ENCODE peak calls at places on chromosome 6, in six cellular contexts. Q is GM12864, L is GM06990, E is transverse colon, I is bronchial epithelial cell, X is endothelial cell. S is an unnamed sample.

GRCh38 chr6:44067073-44067759 is 60.0 kb downstream of the MRPL14 start:
- DNase-seq in X (peak; percentile 36), E (no peak), L (no peak), I (no peak), Q (no peak), S (no peak)

GRCh38 chr6:340991-341827 is 48.9 kb downstream of the DUSP22 start:
- DNase-seq in Q (no peak), L (no peak), X (no peak), I (no peak), E (peak; percentile 62), S (no peak)

GRCh38 chr6:143018955-143019354 is 41.7 kb upstream of the AIG1 start:
- DNase-seq in Q (no peak), X (no peak), E (no peak), L (no peak), I (no peak), S (no peak)

GRCh38 chr6:52691718-52692117 is 20.8 kb downstream of the TMEM14A start:
- DNase-seq in L (no peak), Q (no peak), E (no peak), X (no peak), I (peak; percentile 25), S (no peak)

GRCh38 chr6:13307508-13307995 is 20.8 kb downstream of the TBC1D7 start:
- DNase-seq in I (peak; percentile 99), L (no peak), Q (no peak), E (no peak), X (no peak), S (no peak)

GRCh38 chr6:54264581-54265272 is 43.5 kb upstream of the TINAG start:
- DNase-seq in L (no peak), I (no peak), X (no peak), Q (no peak), E (no peak), S (no peak)

GRCh38 chr6:18269253-18269652 is 4.9 kb upstream of the DEK start:
- DNase-seq in E (no peak), L (no peak), X (no peak), Q (no peak), I (peak; percentile 21), S (no peak)

GRCh38 chr6:7910654-7911344 is at the start of gene TXNDC5:
- DNase-seq in L (peak; percentile 83), I (peak; percentile 33), X (peak; percentile 74), E (peak; percentile 86), Q (no peak), S (peak; percentile 69)

GRCh38 chr6:42406296-42407280 is 45.1 kb downstream of the TRERF1 start:
- DNase-seq in L (no peak), Q (no peak), E (no peak), X (no peak), I (no peak), S (no peak)

GRCh38 chr6:67121115-67121514 is 1414.1 kb upstream of the EYS start:
- DNase-seq in I (no peak), E (no peak), L (no peak), Q (no peak), X (no peak), S (no peak)

GRCh38 chr6:166422201-166422940 is 39.6 kb upstream of the MPC1 start:
- DNase-seq in E (no peak), X (no peak), Q (no peak), I (no peak), L (no peak), S (no peak)

GRCh38 chr6:132247381-132248159 is 153.7 kb downstream of the MOXD1 start:
- DNase-seq in E (no peak), Q (no peak), X (no peak), L (no peak), I (peak; percentile 38), S (no peak)

GRCh38 chr6:93567164-93567563 is 147.8 kb upstream of the EPHA7 start:
- DNase-seq in L (no peak), X (no peak), Q (no peak), E (no peak), I (no peak), S (no peak)

GRCh38 chr6:90008189-90008907 is 114.1 kb downstream of the GJA10 start:
- DNase-seq in I (peak; percentile 25), E (no peak), Q (peak; percentile 10), X (no peak), L (peak; percentile 8), S (no peak)

GRCh38 chr6:22079788-22080187 is 217.0 kb downstream of the PRL start:
- DNase-seq in E (no peak), L (no peak), X (no peak), Q (no peak), I (no peak), S (no peak)

GRCh38 chr6:37492236-37493046 is 7.3 kb downstream of the CCDC167 start:
- DNase-seq in X (no peak), L (no peak), E (no peak), Q (no peak), I (no peak), S (no peak)

GRCh38 chr6:92847988-92848387 is 571.4 kb downstream of the EPHA7 start:
- DNase-seq in X (no peak), I (no peak), Q (no peak), E (no peak), L (no peak), S (no peak)

GRCh38 chr6:133393891-133394290 is 152.7 kb downstream of the EYA4 start:
- DNase-seq in I (no peak), Q (no peak), L (no peak), X (no peak), E (no peak), S (no peak)

GRCh38 chr6:90274481-90275030 is 22.1 kb downstream of the BACH2 start:
- DNase-seq in I (no peak), X (no peak), Q (no peak), L (no peak), E (peak; percentile 60), S (no peak)

GRCh38 chr6:85670573-85670972 is 27.9 kb upstream of the SYNCRIP start:
- DNase-seq in Q (no peak), X (no peak), E (no peak), I (peak; percentile 49), L (no peak), S (no peak)

GRCh38 chr6:112008482-112008881 is 45.4 kb upstream of the CCN6 start:
- DNase-seq in X (no peak), L (no peak), E (no peak), Q (no peak), I (no peak), S (no peak)

GRCh38 chr6:134675110-134676038 is 274.5 kb downstream of the ALDH8A1 start:
- DNase-seq in I (no peak), E (no peak), Q (no peak), X (no peak), L (no peak), S (no peak)

GRCh38 chr6:128409003-128409402 is 111.4 kb downstream of the PTPRK start:
- DNase-seq in Q (no peak), X (no peak), E (no peak), L (no peak), I (no peak), S (no peak)

GRCh38 chr6:17354700-17355403 is 38.5 kb upstream of the CAP2 start:
- DNase-seq in E (no peak), X (no peak), L (no peak), I (peak; percentile 39), Q (no peak), S (no peak)

GRCh38 chr6:38387994-38388393 is 251.7 kb downstream of the BTBD9 start:
- DNase-seq in L (no peak), Q (no peak), E (no peak), I (no peak), X (no peak), S (no peak)

GRCh38 chr6:37021356-37022129 is 16.1 kb downstream of the FGD2 start:
- DNase-seq in X (peak; percentile 58), E (peak; percentile 23), I (peak; percentile 63), L (no peak), Q (no peak), S (no peak)

GRCh38 chr6:131831392-131831791 is 23.6 kb downstream of the ENPP1 start:
- DNase-seq in Q (no peak), I (no peak), L (no peak), X (no peak), E (no peak), S (no peak)

GRCh38 chr6:92559611-92560010 is 859.7 kb downstream of the EPHA7 start:
- DNase-seq in I (no peak), E (no peak), X (no peak), Q (no peak), L (no peak), S (no peak)

GRCh38 chr6:117616971-117617765 is 14.9 kb upstream of the GOPC start:
- DNase-seq in Q (no peak), E (no peak), I (no peak), X (no peak), L (no peak), S (no peak)

GRCh38 chr6:134424131-134424794 is 106.4 kb upstream of the SGK1 start:
- DNase-seq in X (no peak), I (peak; percentile 64), L (no peak), E (no peak), Q (no peak), S (no peak)

GRCh38 chr6:170031684-170032121 is 259.2 kb downstream of the DLL1 start:
- DNase-seq in I (no peak), L (no peak), E (peak; percentile 7), X (no peak), Q (no peak), S (no peak)

GRCh38 chr6:40844241-40844640 is 194.8 kb downstream of the UNC5CL start:
- DNase-seq in Q (no peak), I (no peak), E (no peak), X (no peak), L (no peak), S (no peak)

GRCh38 chr6:36666726-36667591 is 11.6 kb upstream of the CDKN1A start:
- DNase-seq in L (peak; percentile 89), E (peak; percentile 65), X (peak; percentile 26), Q (peak; percentile 79), I (peak; percentile 99), S (peak; percentile 35)

GRCh38 chr6:16302721-16303552 is 64.5 kb downstream of the GMPR start:
- DNase-seq in L (no peak), I (peak; percentile 54), Q (no peak), E (no peak), X (no peak), S (no peak)

GRCh38 chr6:132520953-132521352 is 8.0 kb upstream of the STX7 start:
- DNase-seq in E (no peak), Q (no peak), I (no peak), X (no peak), L (no peak), S (no peak)

GRCh38 chr6:156347251-156348049 is 429.7 kb upstream of the ARID1B start:
- DNase-seq in L (no peak), X (no peak), E (no peak), Q (no peak), I (peak; percentile 32), S (no peak)

GRCh38 chr6:95410168-95410567 is 167.2 kb upstream of the MANEA start:
- DNase-seq in I (no peak), Q (no peak), E (no peak), L (no peak), X (no peak), S (no peak)

GRCh38 chr6:162372092-162372491 is 355.5 kb downstream of the PRKN start:
- DNase-seq in I (no peak), E (no peak), X (no peak), Q (no peak), L (no peak), S (no peak)